ENCODE peak calls at places on chromosomes 5 and 9, in six cellular contexts. V, L, Q, P, X and D are unnamed samples.

GRCh38 chr5:128629162-128629561 is 91.1 kb upstream of the FBN2 start:
- DNase-seq in V (no peak), L (no peak), Q (no peak), P (peak), X (no peak), D (no peak)

GRCh38 chr9:136546697-136547481 is 1.0 kb upstream of the NOTCH1 start:
- DNase-seq in V (peak), L (peak), Q (no peak), P (peak), X (no peak), D (peak)

GRCh38 chr9:93415176-93415690 is 36.3 kb upstream of the FAM120A start:
- DNase-seq in V (no peak), L (no peak), Q (no peak), P (no peak), X (no peak), D (no peak)

GRCh38 chr9:37295178-37295577 is 127.3 kb upstream of the GRHPR start:
- DNase-seq in V (no peak), L (no peak), Q (no peak), P (no peak), X (no peak), D (no peak)

GRCh38 chr5:139652788-139653241 is 4.7 kb downstream of the CXXC5 start:
- DNase-seq in V (no peak), L (no peak), Q (no peak), P (no peak), X (no peak), D (no peak)

GRCh38 chr9:82148849-82149544 is 160.4 kb downstream of the SPATA31D1 start:
- DNase-seq in V (no peak), L (no peak), Q (no peak), P (peak), X (no peak), D (no peak)

GRCh38 chr5:170495796-170496195 is 8.0 kb upstream of the KCNIP1 start:
- DNase-seq in V (no peak), L (no peak), Q (no peak), P (no peak), X (no peak), D (no peak)

GRCh38 chr9:97891736-97892135 is 30.6 kb downstream of the TRMO start:
- DNase-seq in V (no peak), L (no peak), Q (no peak), P (no peak), X (no peak), D (no peak)

GRCh38 chr5:31819926-31820516 is 181.1 kb downstream of the PDZD2 start:
- DNase-seq in V (no peak), L (no peak), Q (no peak), P (no peak), X (no peak), D (no peak)

GRCh38 chr9:130630506-130631330 is 33.7 kb upstream of the PRDM12 start:
- DNase-seq in V (no peak), L (peak), Q (no peak), P (no peak), X (no peak), D (no peak)

GRCh38 chr5:75961814-75962213 is 121.4 kb upstream of the SV2C start:
- DNase-seq in V (no peak), L (no peak), Q (no peak), P (no peak), X (no peak), D (no peak)

GRCh38 chr9:34343090-34343489 is 13.7 kb downstream of the NUDT2 start:
- DNase-seq in V (no peak), L (peak), Q (no peak), P (no peak), X (no peak), D (no peak)

GRCh38 chr9:111271481-111272080 is 58.4 kb downstream of the OR2K2 start:
- DNase-seq in V (no peak), L (no peak), Q (no peak), P (peak), X (no peak), D (no peak)

GRCh38 chr9:127729522-127730256 is 5.4 kb downstream of the TOR2A start:
- DNase-seq in V (no peak), L (no peak), Q (no peak), P (no peak), X (no peak), D (no peak)

GRCh38 chr9:89519393-89519805 is 21.5 kb upstream of the SEMA4D start:
- DNase-seq in V (no peak), L (no peak), Q (no peak), P (peak), X (no peak), D (no peak)

GRCh38 chr5:72467421-72467820 is 39.8 kb downstream of the ZNF366 start:
- DNase-seq in V (no peak), L (no peak), Q (no peak), P (no peak), X (no peak), D (no peak)

GRCh38 chr5:2204366-2205184 is 321.9 kb upstream of the IRX4 start:
- DNase-seq in V (no peak), L (no peak), Q (peak), P (no peak), X (no peak), D (no peak)